ENCODE peak calls at places on chromosomes 11 and 22, in seven cellular contexts. N is Peyer's patch, M is lower lobe of right lung, J is right atrium auricular region, E is psoas muscle, H is cardiac muscle cell, X is brain microvascular endothelial cell. F is an unnamed sample.

GRCh38 chr22:46746620-46747019 is 8.6 kb upstream of the CERK start:
- DNase-seq in N (no peak), M (no peak), J (no peak), E (no peak), H (no peak), X (no peak), F (no peak)

GRCh38 chr22:39205344-39206021 is 39.3 kb downstream of the PDGFB start:
- DNase-seq in N (peak; percentile 66), M (peak; percentile 21), J (no peak), E (no peak), H (peak; percentile 56), X (peak; percentile 45), F (peak; percentile 47)

GRCh38 chr11:77512092-77512491 is 38.2 kb upstream of the PAK1 start:
- DNase-seq in N (no peak), M (no peak), J (no peak), E (no peak), H (no peak), X (no peak), F (no peak)

GRCh38 chr11:91158901-91159537 is 936.2 kb upstream of the CHORDC1 start:
- DNase-seq in N (no peak), M (no peak), J (no peak), E (no peak), H (no peak), X (no peak), F (no peak)

GRCh38 chr11:126561327-126561893 is 205.9 kb downstream of the ST3GAL4 start:
- DNase-seq in N (no peak), M (no peak), J (no peak), E (no peak), H (peak; percentile 75), X (peak; percentile 53), F (no peak)

GRCh38 chr22:44837481-44837880 is 85.1 kb downstream of the ARHGAP8 start:
- DNase-seq in N (no peak), M (no peak), J (no peak), E (no peak), H (no peak), X (no peak), F (no peak)

GRCh38 chr11:61329871-61330270 is 3.0 kb downstream of the DDB1 start:
- DNase-seq in N (no peak), M (no peak), J (no peak), E (no peak), H (no peak), X (no peak), F (no peak)

GRCh38 chr11:76803811-76804600 is 20.9 kb downstream of the TSKU start:
- DNase-seq in N (no peak), M (peak; percentile 75), J (peak; percentile 79), E (no peak), H (peak; percentile 65), X (no peak), F (peak; percentile 67)

GRCh38 chr11:34357646-34358257 is at the start of gene ABTB2:
- DNase-seq in N (peak; percentile 98), M (peak; percentile 99), J (peak; percentile 98), E (peak; percentile 99), H (peak; percentile 99), X (peak; percentile 97), F (peak; percentile 99)

GRCh38 chr11:126603486-126603885 is 248.0 kb downstream of the ST3GAL4 start:
- DNase-seq in N (no peak), M (no peak), J (no peak), E (no peak), H (no peak), X (no peak), F (no peak)

GRCh38 chr11:62922189-62922589 is 1.0 kb upstream of the CHRM1 start:
- DNase-seq in N (no peak), M (no peak), J (no peak), E (no peak), H (no peak), X (no peak), F (no peak)

GRCh38 chr11:103433380-103433779 is 324.2 kb downstream of the DYNC2H1 start:
- DNase-seq in N (no peak), M (no peak), J (no peak), E (no peak), H (peak; percentile 48), X (peak; percentile 86), F (no peak)

GRCh38 chr11:11422291-11423128 is 69.5 kb upstream of the CSNK2A3 start:
- DNase-seq in N (no peak), M (no peak), J (no peak), E (no peak), H (no peak), X (no peak), F (no peak)

GRCh38 chr11:99366476-99366992 is 345.8 kb downstream of the CNTN5 start:
- DNase-seq in N (no peak), M (no peak), J (no peak), E (no peak), H (no peak), X (no peak), F (no peak)

GRCh38 chr11:122069946-122070345 is 46.1 kb downstream of the BLID start:
- DNase-seq in N (peak; percentile 16), M (peak; percentile 66), J (peak; percentile 70), E (peak; percentile 32), H (peak; percentile 87), X (peak; percentile 96), F (peak; percentile 75)

GRCh38 chr22:11066458-11067285 is 4461.3 kb upstream of the OR11H1 start:
- DNase-seq in N (no peak), M (peak; percentile 57), J (peak; percentile 65), E (no peak), H (no peak), X (no peak), F (no peak)

DNA sequence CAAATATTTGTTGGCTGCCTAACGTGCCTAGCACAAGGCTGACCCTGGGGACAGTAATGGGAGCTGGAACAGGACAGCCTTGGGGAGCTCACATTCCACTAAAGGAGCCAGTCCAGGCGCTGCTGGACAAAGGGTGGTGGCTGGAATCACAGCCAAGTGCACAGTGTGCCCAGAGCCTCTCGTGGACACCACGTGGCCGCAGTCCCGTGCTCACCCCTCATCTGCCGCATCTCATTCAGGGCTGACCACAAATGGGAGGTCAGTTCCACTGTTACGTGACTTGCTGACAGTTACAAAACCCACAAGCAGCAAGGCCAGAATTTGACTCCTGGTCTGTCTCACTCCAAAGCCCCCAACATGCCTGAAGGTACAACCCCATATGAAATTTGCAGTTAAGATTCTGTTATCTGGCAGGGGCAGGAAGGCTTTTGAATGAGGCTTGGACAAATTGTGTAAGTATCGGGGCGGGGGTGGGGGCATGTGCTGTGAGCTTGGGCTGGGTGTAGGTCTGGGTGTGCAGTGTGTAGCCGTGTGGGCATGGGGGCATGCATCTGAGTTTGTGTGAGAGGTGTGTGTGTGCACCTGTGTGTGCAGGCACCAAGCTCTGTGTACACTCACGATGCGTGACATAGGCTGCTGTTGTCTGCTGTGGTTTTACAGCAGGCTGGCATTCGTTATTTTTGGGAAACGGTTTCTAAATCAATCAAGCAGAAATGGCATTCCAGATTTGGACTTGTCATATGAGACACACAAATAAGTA is 301.7 kb downstream of the BRD1 start:
- DNase-seq in N (no peak), M (no peak), J (no peak), E (peak; percentile 32), H (no peak), X (no peak), F (peak; percentile 58)
- H3K4me3 ChIP-seq in N (no peak overlapping the region), M (no peak overlapping the region), J (no peak overlapping the region), E (no peak overlapping the region), H (no peak overlapping the region), X (no peak overlapping the region), F (no peak overlapping the region)

GRCh38 chr11:68215087-68215445 is 2.0 kb upstream of the KMT5B start:
- DNase-seq in N (no peak), M (peak; percentile 67), J (no peak), E (no peak), H (no peak), X (no peak), F (no peak)

GRCh38 chr11:68213555-68214172 is 568 bp upstream of the KMT5B start:
- DNase-seq in N (peak; percentile 82), M (peak; percentile 91), J (peak; percentile 79), E (peak; percentile 93), H (peak; percentile 99), X (peak; percentile 85), F (peak; percentile 93)

GRCh38 chr11:68214173-68215086 is 1.3 kb upstream of the KMT5B start:
- DNase-seq in N (no peak), M (no peak), J (no peak), E (peak; percentile 23), H (no peak), X (peak; percentile 3), F (peak; percentile 74)

GRCh38 chr11:68216171-68216938 is 3.3 kb upstream of the KMT5B start:
- DNase-seq in N (no peak), M (no peak), J (no peak), E (peak; percentile 49), H (no peak), X (no peak), F (no peak)

DNA sequence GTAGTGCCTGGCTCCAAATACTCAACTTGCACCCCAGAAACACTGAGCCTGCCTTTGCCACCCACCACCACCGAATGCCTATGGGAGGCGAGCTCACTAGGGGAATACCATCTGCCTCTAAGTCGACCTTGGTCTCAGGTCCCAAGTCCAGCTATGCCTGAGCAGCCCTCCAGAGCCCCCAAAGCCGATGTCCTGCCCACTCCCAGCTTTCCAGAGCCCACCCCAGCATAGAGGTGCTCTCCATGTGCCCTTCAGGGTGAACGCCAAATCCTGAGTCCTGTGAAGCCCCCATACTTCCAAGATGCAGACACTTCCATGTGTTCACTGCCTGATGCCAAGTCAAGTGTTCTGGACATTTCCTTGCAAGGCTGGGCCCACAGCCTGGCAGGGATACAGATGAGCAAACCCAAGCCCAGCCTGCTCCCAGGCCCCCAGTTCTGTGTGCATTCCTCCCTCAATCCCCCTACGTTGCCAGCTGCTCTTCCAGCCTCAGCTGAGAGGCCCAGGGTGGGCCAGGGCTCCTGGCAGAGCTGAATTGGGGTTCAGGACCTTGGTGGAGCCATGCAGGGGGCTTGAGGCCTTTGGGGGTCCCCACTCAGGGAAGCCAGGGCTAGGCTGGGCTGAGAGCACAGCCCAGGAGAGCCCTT is 2.6 kb upstream of the KMT5B start:
- DNase-seq in N (no peak), M (no peak), J (no peak), E (no peak), H (no peak), X (no peak), F (no peak)
- H3K27ac ChIP-seq in N (peak overlapping the region; percentile 56), M (no peak overlapping the region), J (peak overlapping the region; percentile 61), E (peak overlapping the region; percentile 96), H (no peak overlapping the region), X (no peak overlapping the region), F (no peak overlapping the region)

DNA sequence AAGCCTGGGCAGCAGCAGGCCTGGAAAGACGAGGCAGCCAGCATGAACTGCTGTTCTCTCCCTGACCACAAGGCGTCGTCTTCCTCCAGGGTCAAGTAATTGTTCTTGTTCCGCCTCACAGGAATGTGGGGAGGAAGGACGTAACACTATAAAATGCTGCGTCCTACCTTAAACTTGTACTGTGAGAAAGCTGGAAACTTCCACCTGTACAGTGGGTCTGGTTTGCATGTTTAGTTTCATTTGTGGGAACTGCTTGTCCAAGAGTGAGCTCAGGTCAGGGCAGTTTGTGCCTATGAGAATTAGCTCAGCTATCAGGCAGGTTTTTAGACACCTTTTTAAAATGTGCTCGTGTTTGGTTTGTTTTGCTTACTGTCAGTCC is 55.2 kb downstream of the PANX1 start:
- DNase-seq in N (peak; percentile 27), M (peak; percentile 71), J (peak; percentile 84), E (no peak), H (peak; percentile 80), X (peak; percentile 54), F (peak; percentile 31)
- TF ChIP-seq CTCF in N (peak; percentile 35), M (peak; percentile 84), J (peak; percentile 67), E (peak; percentile 34), H (peak; percentile 90), X (peak; percentile 93), F (peak; percentile 58)

DNA sequence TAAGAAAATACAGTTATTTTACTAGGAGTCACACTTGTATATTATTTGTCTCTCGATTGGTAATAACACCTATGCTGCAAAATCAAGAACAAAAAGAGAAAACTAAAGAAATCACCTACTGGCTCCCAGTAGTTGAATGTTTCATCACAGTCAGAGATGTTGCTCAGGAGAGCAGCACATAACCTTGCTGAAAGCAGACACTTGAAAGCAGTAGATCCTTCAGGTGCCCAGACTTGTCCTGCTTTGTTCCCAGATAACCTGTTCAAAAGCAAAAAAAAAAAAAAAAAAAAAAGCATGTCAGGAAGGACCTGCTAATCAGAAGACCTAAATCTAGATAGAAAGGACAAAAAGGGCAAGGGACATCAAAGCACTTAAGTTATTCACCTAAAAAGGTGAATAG is 1.3 kb downstream of the ALG9 start:
- DNase-seq in N (no peak), M (no peak), J (no peak), E (no peak), H (no peak), X (no peak), F (no peak)
- H3K4me3 ChIP-seq in N (no peak overlapping the region), M (peak overlapping the region; percentile 97), J (no peak overlapping the region), E (peak overlapping the region; percentile 91), H (peak overlapping the region; percentile 80), X (no peak overlapping the region), F (no peak overlapping the region)